ENCODE peak calls at places on chromosome 18, in four cellular contexts. One of them, this sample, is unnamed.

GRCh38 chr18:23068692-23069305 is 66.5 kb upstream of the CABLES1 start:
- DNase-seq in adrenal gland: no peak
- DNase-seq in foreskin fibroblast: no peak
- DNase-seq in DND-41: no peak
- DNase-seq in this sample: no peak

GRCh38 chr18:47876813-47877212 is 53.6 kb downstream of the SMAD2 start:
- DNase-seq in adrenal gland: no peak
- DNase-seq in foreskin fibroblast: no peak
- DNase-seq in DND-41: no peak
- DNase-seq in this sample: no peak

GRCh38 chr18:56067216-56067611 is 479.2 kb upstream of the TCF4 start:
- DNase-seq in adrenal gland: no peak
- DNase-seq in foreskin fibroblast: peak
- DNase-seq in DND-41: no peak
- DNase-seq in this sample: no peak

GRCh38 chr18:28176933-28177827 is at the start of gene CDH2:
- DNase-seq in foreskin fibroblast: peak
- DNase-seq in DND-41: peak
- DNase-seq in adrenal gland: peak
- DNase-seq in this sample: no peak

GRCh38 chr18:62741118-62741566 is 25.8 kb downstream of the PHLPP1 start:
- DNase-seq in adrenal gland: peak
- DNase-seq in foreskin fibroblast: peak
- DNase-seq in DND-41: no peak
- DNase-seq in this sample: no peak

GRCh38 chr18:3466872-3467271 is 16.9 kb downstream of the TGIF1 start:
- DNase-seq in DND-41: peak
- DNase-seq in adrenal gland: no peak
- DNase-seq in foreskin fibroblast: peak
- DNase-seq in this sample: peak

GRCh38 chr18:76259726-76260125 is 235.3 kb downstream of the ZNF516 start:
- DNase-seq in adrenal gland: no peak
- DNase-seq in DND-41: no peak
- DNase-seq in foreskin fibroblast: peak
- DNase-seq in this sample: no peak

GRCh38 chr18:23183356-23184150 is 48.3 kb downstream of the CABLES1 start:
- DNase-seq in DND-41: no peak
- DNase-seq in adrenal gland: no peak
- DNase-seq in foreskin fibroblast: peak
- DNase-seq in this sample: no peak

GRCh38 chr18:55228707-55229106 is 269.4 kb upstream of the CCDC68 start:
- DNase-seq in foreskin fibroblast: peak
- DNase-seq in adrenal gland: no peak
- DNase-seq in DND-41: no peak
- DNase-seq in this sample: no peak

GRCh38 chr18:79399275-79400081 is 3.7 kb downstream of the NFATC1 start:
- DNase-seq in adrenal gland: no peak
- DNase-seq in foreskin fibroblast: no peak
- DNase-seq in DND-41: no peak
- DNase-seq in this sample: peak

GRCh38 chr18:79401494-79402208 is 5.9 kb downstream of the NFATC1 start:
- DNase-seq in adrenal gland: no peak
- DNase-seq in foreskin fibroblast: no peak
- DNase-seq in DND-41: no peak
- DNase-seq in this sample: no peak

GRCh38 chr18:79397830-79398761 is 2.4 kb downstream of the NFATC1 start:
- DNase-seq in adrenal gland: no peak
- DNase-seq in foreskin fibroblast: no peak
- DNase-seq in DND-41: no peak
- DNase-seq in this sample: no peak

GRCh38 chr18:79400591-79401381 is 5.1 kb downstream of the NFATC1 start:
- DNase-seq in foreskin fibroblast: no peak
- DNase-seq in DND-41: peak
- DNase-seq in adrenal gland: peak
- DNase-seq in this sample: peak

GRCh38 chr18:79400091-79400590 is 4.4 kb downstream of the NFATC1 start:
- DNase-seq in adrenal gland: peak
- DNase-seq in foreskin fibroblast: peak
- DNase-seq in DND-41: peak
- DNase-seq in this sample: peak
- H3K4me3 ChIP-seq in adrenal gland: peak
- H3K4me3 ChIP-seq in foreskin fibroblast: peak
- H3K4me3 ChIP-seq in DND-41: peak
- H3K4me3 ChIP-seq in this sample: peak

GRCh38 chr18:58069104-58069503 is 25.1 kb downstream of the NEDD4L start:
- DNase-seq in foreskin fibroblast: no peak
- DNase-seq in adrenal gland: no peak
- DNase-seq in DND-41: no peak
- DNase-seq in this sample: no peak
- H3K4me3 ChIP-seq in foreskin fibroblast: no peak
- H3K4me3 ChIP-seq in adrenal gland: no peak
- H3K4me3 ChIP-seq in DND-41: no peak
- H3K4me3 ChIP-seq in this sample: no peak

GRCh38 chr18:50630895-50631294 is 71.0 kb downstream of the MAPK4 start:
- DNase-seq in adrenal gland: no peak
- DNase-seq in DND-41: no peak
- DNase-seq in foreskin fibroblast: no peak
- DNase-seq in this sample: no peak

GRCh38 chr18:50632895-50633515 is 73.1 kb downstream of the MAPK4 start:
- DNase-seq in DND-41: no peak
- DNase-seq in foreskin fibroblast: no peak
- DNase-seq in adrenal gland: no peak
- DNase-seq in this sample: no peak

GRCh38 chr18:50631831-50632285 is 72.0 kb downstream of the MAPK4 start:
- DNase-seq in adrenal gland: no peak
- DNase-seq in foreskin fibroblast: no peak
- DNase-seq in DND-41: no peak
- DNase-seq in this sample: no peak

GRCh38 chr18:50636366-50637057 is 76.6 kb downstream of the MAPK4 start:
- DNase-seq in DND-41: no peak
- DNase-seq in foreskin fibroblast: no peak
- DNase-seq in adrenal gland: no peak
- DNase-seq in this sample: no peak

DNA sequence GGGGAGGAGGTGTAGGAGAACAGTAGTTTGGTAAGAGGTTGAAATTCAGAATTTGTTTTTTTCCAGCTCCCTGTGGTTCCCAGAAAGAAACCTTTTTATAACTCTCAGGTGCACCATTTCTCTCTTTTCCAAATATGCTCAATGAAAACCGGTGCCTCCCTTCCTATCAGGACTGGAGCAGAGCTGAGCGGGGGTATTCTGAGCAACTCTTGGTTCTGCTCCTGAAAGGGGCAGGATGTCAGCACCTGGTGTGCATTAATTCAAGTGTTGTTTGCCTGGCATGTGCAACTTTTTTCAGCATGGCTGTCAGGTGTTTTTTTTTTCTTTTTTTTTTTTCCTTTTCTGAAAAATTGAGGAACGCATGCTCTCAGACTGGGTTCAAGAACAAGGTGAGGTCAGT is 74.1 kb downstream of the MAPK4 start:
- DNase-seq in DND-41: no peak
- DNase-seq in foreskin fibroblast: no peak
- DNase-seq in adrenal gland: no peak
- DNase-seq in this sample: no peak
- H3K4me3 ChIP-seq in DND-41: no peak
- H3K4me3 ChIP-seq in foreskin fibroblast: no peak
- H3K4me3 ChIP-seq in adrenal gland: no peak
- H3K4me3 ChIP-seq in this sample: no peak

DNA sequence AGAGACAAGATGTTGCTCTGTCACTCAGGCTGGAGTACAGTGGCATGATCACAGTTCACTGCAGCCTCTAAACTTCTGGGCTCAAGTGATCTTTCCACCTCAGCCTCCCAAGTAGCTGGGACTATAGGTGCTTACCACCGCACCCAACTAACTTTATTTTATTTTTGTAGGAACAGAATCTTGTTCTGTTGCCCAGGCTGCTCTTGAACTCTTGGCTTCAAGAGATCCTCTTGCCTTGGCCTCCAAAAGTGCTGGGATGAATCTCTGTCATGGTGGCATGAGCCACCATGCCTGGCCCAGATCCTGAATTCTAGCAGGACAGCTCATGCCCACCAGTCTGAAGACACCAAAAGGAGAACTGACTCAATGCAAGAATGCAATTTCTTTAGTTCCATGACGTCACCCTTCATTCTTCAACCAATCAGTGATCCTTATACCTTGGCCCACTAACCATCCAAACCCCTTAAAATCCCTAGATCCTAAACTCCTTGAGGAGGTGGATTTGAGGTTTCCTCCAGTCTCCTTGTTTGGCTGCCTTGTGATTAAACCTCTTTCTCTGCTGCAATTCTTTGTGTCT is 25.6 kb upstream of the CXXC1 start:
- DNase-seq in foreskin fibroblast: no peak
- DNase-seq in adrenal gland: no peak
- DNase-seq in DND-41: no peak
- DNase-seq in this sample: no peak
- H3K4me3 ChIP-seq in foreskin fibroblast: no peak
- H3K4me3 ChIP-seq in adrenal gland: no peak
- H3K4me3 ChIP-seq in DND-41: no peak
- H3K4me3 ChIP-seq in this sample: no peak

GRCh38 chr18:33854827-33855139 is 276.8 kb downstream of the ASXL3 start:
- DNase-seq in foreskin fibroblast: no peak
- DNase-seq in DND-41: no peak
- DNase-seq in adrenal gland: no peak
- DNase-seq in this sample: no peak

GRCh38 chr18:33849731-33850130 is 271.7 kb downstream of the ASXL3 start:
- DNase-seq in foreskin fibroblast: no peak
- DNase-seq in DND-41: no peak
- DNase-seq in adrenal gland: no peak
- DNase-seq in this sample: no peak

GRCh38 chr18:33851546-33852078 is 273.6 kb downstream of the ASXL3 start:
- DNase-seq in adrenal gland: no peak
- DNase-seq in DND-41: no peak
- DNase-seq in foreskin fibroblast: no peak
- DNase-seq in this sample: no peak

GRCh38 chr18:33854086-33854826 is 276.2 kb downstream of the ASXL3 start:
- DNase-seq in foreskin fibroblast: no peak
- DNase-seq in DND-41: no peak
- DNase-seq in adrenal gland: no peak
- DNase-seq in this sample: no peak
- H3K4me3 ChIP-seq in foreskin fibroblast: no peak
- H3K4me3 ChIP-seq in DND-41: no peak
- H3K4me3 ChIP-seq in adrenal gland: no peak
- H3K4me3 ChIP-seq in this sample: no peak

This sample was measured in CD4-positive, alpha-beta memory T cell.